ENCODE peak calls at places on chromosomes 16 and 17, in five cellular contexts. One of them, this sample, is unnamed.

GRCh38 chr17:64244165-64244564 is 18.9 kb downstream of the TEX2 start:
- DNase-seq in H9: no peak
- DNase-seq in H1: no peak
- DNase-seq in neuronal stem cell: no peak
- DNase-seq in mesenchymal stem cell: peak
- DNase-seq in this sample: peak

GRCh38 chr16:74605746-74606520 is 981 bp downstream of the GLG1 start:
- DNase-seq in neuronal stem cell: no peak
- DNase-seq in mesenchymal stem cell: peak
- DNase-seq in H9: no peak
- DNase-seq in H1: no peak
- DNase-seq in this sample: no peak

GRCh38 chr16:26645629-26646028 is 421.1 kb upstream of the C16orf82 start:
- DNase-seq in neuronal stem cell: peak
- DNase-seq in H1: no peak
- DNase-seq in mesenchymal stem cell: no peak
- DNase-seq in H9: peak
- DNase-seq in this sample: no peak

GRCh38 chr16:8522757-8523156 is 67.6 kb downstream of the TMEM114 start:
- DNase-seq in neuronal stem cell: no peak
- DNase-seq in H1: no peak
- DNase-seq in mesenchymal stem cell: no peak
- DNase-seq in H9: no peak
- DNase-seq in this sample: no peak

GRCh38 chr17:77840156-77840555 is 118.3 kb upstream of the TNRC6C start:
- DNase-seq in H9: no peak
- DNase-seq in mesenchymal stem cell: no peak
- DNase-seq in H1: no peak
- DNase-seq in neuronal stem cell: no peak
- DNase-seq in this sample: peak

GRCh38 chr16:3461120-3461519 is 17.6 kb downstream of the NAA60 start:
- DNase-seq in H1: no peak
- DNase-seq in neuronal stem cell: no peak
- DNase-seq in H9: no peak
- DNase-seq in mesenchymal stem cell: no peak
- DNase-seq in this sample: no peak

GRCh38 chr17:58387834-58388233 is 29.5 kb downstream of the RNF43 start:
- DNase-seq in H1: no peak
- DNase-seq in H9: no peak
- DNase-seq in mesenchymal stem cell: no peak
- DNase-seq in neuronal stem cell: no peak
- DNase-seq in this sample: no peak

GRCh38 chr17:82351713-82352488 is 7.1 kb upstream of the TEX19 start:
- DNase-seq in H9: peak
- DNase-seq in mesenchymal stem cell: peak
- DNase-seq in H1: peak
- DNase-seq in neuronal stem cell: peak
- DNase-seq in this sample: peak

GRCh38 chr17:37820313-37821024 is 75.6 kb upstream of the HNF1B start:
- DNase-seq in H9: no peak
- DNase-seq in neuronal stem cell: no peak
- DNase-seq in H1: no peak
- DNase-seq in mesenchymal stem cell: no peak
- DNase-seq in this sample: no peak

GRCh38 chr16:30066882-30067583 is 1.5 kb downstream of the ALDOA start:
- DNase-seq in H9: no peak
- DNase-seq in neuronal stem cell: no peak
- DNase-seq in H1: no peak
- DNase-seq in mesenchymal stem cell: no peak
- DNase-seq in this sample: no peak

GRCh38 chr16:68382296-68382718 is 66.0 kb downstream of the SMPD3 start:
- DNase-seq in mesenchymal stem cell: no peak
- DNase-seq in H9: peak
- DNase-seq in neuronal stem cell: no peak
- DNase-seq in H1: no peak
- DNase-seq in this sample: no peak

GRCh38 chr17:77441130-77441920 is 300.6 kb downstream of the SEC14L1 start:
- DNase-seq in mesenchymal stem cell: no peak
- DNase-seq in H9: no peak
- DNase-seq in neuronal stem cell: no peak
- DNase-seq in H1: no peak
- DNase-seq in this sample: no peak

GRCh38 chr17:18977021-18977420 is 25.1 kb downstream of the SLC5A10 start:
- DNase-seq in neuronal stem cell: no peak
- DNase-seq in mesenchymal stem cell: no peak
- DNase-seq in H1: no peak
- DNase-seq in H9: no peak
- DNase-seq in this sample: no peak

GRCh38 chr16:21666772-21667171 is 3.0 kb downstream of the OTOA start:
- DNase-seq in mesenchymal stem cell: no peak
- DNase-seq in H9: no peak
- DNase-seq in H1: no peak
- DNase-seq in neuronal stem cell: peak
- DNase-seq in this sample: no peak

GRCh38 chr16:68136515-68136914 is 51.3 kb downstream of the NFATC3 start:
- DNase-seq in H9: no peak
- DNase-seq in H1: no peak
- DNase-seq in neuronal stem cell: no peak
- DNase-seq in mesenchymal stem cell: no peak
- DNase-seq in this sample: no peak

GRCh38 chr16:16988963-16989362 is 481.8 kb downstream of the XYLT1 start:
- DNase-seq in neuronal stem cell: no peak
- DNase-seq in H9: no peak
- DNase-seq in mesenchymal stem cell: no peak
- DNase-seq in H1: no peak
- DNase-seq in this sample: no peak

GRCh38 chr17:19024101-19025078 is 19.8 kb upstream of the FAM83G start:
- DNase-seq in H1: no peak
- DNase-seq in H9: no peak
- DNase-seq in neuronal stem cell: no peak
- DNase-seq in mesenchymal stem cell: no peak
- DNase-seq in this sample: peak

GRCh38 chr17:81003711-81004335 is 12.2 kb downstream of the CHMP6 start:
- DNase-seq in H1: no peak
- DNase-seq in mesenchymal stem cell: no peak
- DNase-seq in neuronal stem cell: no peak
- DNase-seq in H9: no peak
- DNase-seq in this sample: no peak

GRCh38 chr17:17151541-17151940 is 54.6 kb downstream of the PLD6 start:
- DNase-seq in mesenchymal stem cell: peak
- DNase-seq in H9: no peak
- DNase-seq in H1: no peak
- DNase-seq in neuronal stem cell: no peak
- DNase-seq in this sample: peak

DNA sequence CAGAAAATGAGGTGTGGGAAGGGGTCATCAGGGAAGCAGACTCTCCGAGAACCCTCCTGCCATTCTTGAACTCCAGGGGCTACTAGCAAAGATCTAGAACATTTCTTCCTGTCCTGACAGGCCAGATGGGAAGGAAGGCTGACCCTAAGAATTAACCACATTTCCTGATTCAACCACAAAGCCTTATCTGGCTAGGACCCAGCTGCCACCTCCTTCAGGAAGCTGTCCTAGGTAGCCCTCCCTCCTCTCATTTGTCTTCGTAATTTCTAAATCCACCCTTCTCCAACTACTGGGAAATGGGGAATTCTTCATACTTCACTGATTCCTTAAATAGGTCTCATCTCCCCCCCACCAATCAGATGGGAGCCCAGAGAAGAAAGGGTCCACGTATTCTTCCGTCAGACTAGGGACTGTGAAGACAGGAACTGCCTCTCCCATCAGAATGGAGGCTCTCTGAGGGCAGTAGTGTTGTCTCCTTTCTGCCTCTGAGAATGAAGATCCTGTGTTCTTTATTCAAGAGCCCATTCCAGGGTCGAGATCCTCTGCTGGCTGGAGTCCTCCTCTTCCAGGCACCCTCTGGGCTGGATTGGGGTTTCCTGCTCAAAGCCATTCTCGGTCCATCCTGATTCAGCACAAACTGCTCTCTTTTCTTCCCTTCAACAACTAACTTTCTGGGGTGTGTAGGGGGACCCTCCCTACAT is 2.1 kb downstream of the SAMD14 start:
- DNase-seq in H1: no peak
- DNase-seq in neuronal stem cell: no peak
- DNase-seq in H9: no peak
- DNase-seq in mesenchymal stem cell: peak
- DNase-seq in this sample: peak
- H3K14ac ChIP-seq in H1: no peak
- H3K14ac ChIP-seq in neuronal stem cell: no peak
- H3K14ac ChIP-seq in H9: no peak
- H3K14ac ChIP-seq in mesenchymal stem cell: no peak
- H3K14ac ChIP-seq in this sample: no peak

GRCh38 chr17:45962221-45962972 is 36.7 kb upstream of the STH start:
- DNase-seq in H9: no peak
- DNase-seq in neuronal stem cell: no peak
- DNase-seq in mesenchymal stem cell: no peak
- DNase-seq in H1: no peak
- DNase-seq in this sample: no peak
- H3K14ac ChIP-seq in H9: no peak
- H3K14ac ChIP-seq in neuronal stem cell: no peak
- H3K14ac ChIP-seq in mesenchymal stem cell: no peak
- H3K14ac ChIP-seq in H1: no peak
- H3K14ac ChIP-seq in this sample: no peak

GRCh38 chr17:43779145-43780125 is 658 bp upstream of the DUSP3 start:
- DNase-seq in H1: no peak
- DNase-seq in mesenchymal stem cell: peak
- DNase-seq in H9: peak
- DNase-seq in neuronal stem cell: peak
- DNase-seq in this sample: peak
- H3K14ac ChIP-seq in H1: no peak
- H3K14ac ChIP-seq in mesenchymal stem cell: no peak
- H3K14ac ChIP-seq in H9: peak
- H3K14ac ChIP-seq in neuronal stem cell: no peak
- H3K14ac ChIP-seq in this sample: peak

DNA sequence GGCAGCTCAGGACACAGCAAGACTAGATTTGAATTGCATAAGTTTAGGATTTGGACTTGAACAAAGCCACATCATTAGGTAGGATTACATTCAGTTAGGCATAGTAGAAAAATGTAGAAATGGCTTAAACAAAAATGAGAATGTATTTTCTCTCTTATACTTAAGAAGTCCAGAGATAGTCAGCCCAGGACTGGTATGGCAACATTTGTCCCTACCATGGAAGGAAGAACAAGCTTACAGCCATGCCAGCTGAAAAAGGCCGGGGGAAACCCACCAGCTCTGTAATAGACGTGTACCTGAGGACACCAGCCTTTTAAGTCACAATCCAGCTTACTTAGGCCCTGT is 11.2 kb upstream of the TMIGD1 start:
- DNase-seq in mesenchymal stem cell: no peak
- DNase-seq in neuronal stem cell: no peak
- DNase-seq in H9: no peak
- DNase-seq in H1: no peak
- DNase-seq in this sample: no peak
- H3K14ac ChIP-seq in mesenchymal stem cell: no peak
- H3K14ac ChIP-seq in neuronal stem cell: no peak
- H3K14ac ChIP-seq in H9: no peak
- H3K14ac ChIP-seq in H1: no peak
- H3K14ac ChIP-seq in this sample: peak

GRCh38 chr17:41060052-41060604 is at the start of gene KRTAP2-3:
- DNase-seq in mesenchymal stem cell: peak
- DNase-seq in neuronal stem cell: no peak
- DNase-seq in H1: no peak
- DNase-seq in H9: no peak
- DNase-seq in this sample: peak
- H3K14ac ChIP-seq in mesenchymal stem cell: no peak
- H3K14ac ChIP-seq in neuronal stem cell: no peak
- H3K14ac ChIP-seq in H1: no peak
- H3K14ac ChIP-seq in H9: no peak
- H3K14ac ChIP-seq in this sample: peak

GRCh38 chr16:78832100-78832499 is 732.6 kb downstream of the WWOX start:
- DNase-seq in H1: no peak
- DNase-seq in H9: no peak
- DNase-seq in neuronal stem cell: no peak
- DNase-seq in mesenchymal stem cell: no peak
- DNase-seq in this sample: no peak
- H3K14ac ChIP-seq in H1: no peak
- H3K14ac ChIP-seq in H9: no peak
- H3K14ac ChIP-seq in neuronal stem cell: no peak
- H3K14ac ChIP-seq in mesenchymal stem cell: no peak
- H3K14ac ChIP-seq in this sample: no peak

DNA sequence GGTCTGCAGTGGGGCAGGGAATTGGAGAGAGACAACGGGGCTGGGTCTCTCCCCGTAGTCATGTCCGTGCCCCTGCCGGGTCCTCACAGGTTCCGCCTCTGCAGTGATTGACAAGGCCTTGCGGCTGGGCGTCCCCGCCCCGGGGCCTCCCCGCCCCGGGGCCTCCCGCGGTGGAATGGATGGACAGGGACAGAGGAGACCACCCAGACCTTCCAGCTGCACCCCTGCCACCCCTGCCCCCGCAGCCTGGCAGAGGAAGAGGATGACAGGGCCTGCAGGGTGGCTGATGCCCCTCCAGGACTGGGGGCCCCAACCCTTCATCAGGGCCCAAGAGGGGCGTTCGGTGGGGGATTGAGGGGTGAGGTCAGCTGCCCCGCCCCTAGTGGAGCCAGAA is 216.4 kb upstream of the CIBAR2 start:
- DNase-seq in mesenchymal stem cell: no peak
- DNase-seq in neuronal stem cell: no peak
- DNase-seq in H1: no peak
- DNase-seq in H9: peak
- DNase-seq in this sample: no peak
- H3K14ac ChIP-seq in mesenchymal stem cell: peak
- H3K14ac ChIP-seq in neuronal stem cell: no peak
- H3K14ac ChIP-seq in H1: no peak
- H3K14ac ChIP-seq in H9: no peak
- H3K14ac ChIP-seq in this sample: no peak

This sample was measured in IMR-90.